ENCODE peak calls at places on chromosomes 13 and 19, in four cellular contexts. F is cardiac muscle cell; X is CD8-positive, alpha-beta T cell; T is heart right ventricle. S is an unnamed sample. For H3K4me1, the result is how much of the 10 kb centered on the place peaks cover.

GRCh38 chr13:33284016-33284415 is 1.5 kb downstream of the STARD13 start:
- DNase-seq in T (no peak), F (no peak), X (no peak), S (no peak)

GRCh38 chr19:18173572-18174294 is at the start of gene IFI30:
- DNase-seq in F (peak), X (no peak), T (peak), S (peak)

GRCh38 chr13:40401911-40402776 is 264.3 kb downstream of the FOXO1 start:
- DNase-seq in T (peak), F (no peak), X (peak), S (peak)

GRCh38 chr19:5621311-5621944 is 1.1 kb downstream of the SAFB2 start:
- DNase-seq in X (no peak), F (no peak), T (peak), S (no peak)

GRCh38 chr19:17996826-17997316 is 11.1 kb upstream of the ARRDC2 start:
- DNase-seq in F (peak), X (peak), T (peak), S (peak)

GRCh38 chr13:80823472-80823871 is 482.5 kb upstream of the SPRY2 start:
- DNase-seq in T (no peak), F (no peak), X (no peak), S (no peak)

GRCh38 chr19:5253403-5254110 is 87.1 kb downstream of the PTPRS start:
- DNase-seq in X (no peak), T (no peak), F (no peak), S (no peak)

GRCh38 chr13:28495586-28496564 is 947 bp upstream of the FLT1 start:
- DNase-seq in X (no peak), T (no peak), F (no peak), S (no peak)

GRCh38 chr19:1998712-1999708 is 16.5 kb downstream of the BTBD2 start:
- DNase-seq in X (no peak), T (no peak), F (no peak), S (no peak)

GRCh38 chr19:58544591-58545285 is 874 bp downstream of the TRIM28 start:
- DNase-seq in T (no peak), F (peak), X (peak), S (peak)

GRCh38 chr19:35715355-35715809 is 2.4 kb upstream of the KMT2B start:
- DNase-seq in F (no peak), T (no peak), X (no peak), S (no peak)

GRCh38 chr19:42985588-42985987 is 40.7 kb downstream of the PSG11 start:
- DNase-seq in F (no peak), T (no peak), X (no peak), S (no peak)

GRCh38 chr19:19653597-19654147 is 9.8 kb downstream of the ATP13A1 start:
- DNase-seq in X (no peak), F (no peak), T (no peak), S (no peak)

GRCh38 chr19:17784201-17785008 is 10.5 kb upstream of the B3GNT3 start:
- DNase-seq in T (peak), F (peak), X (peak), S (peak)

GRCh38 chr13:63190219-63190618 is 1774.6 kb upstream of the PCDH20 start:
- DNase-seq in X (no peak), T (no peak), F (no peak), S (no peak)

GRCh38 chr19:33403221-33403972 is 29.9 kb downstream of the CEBPG start:
- DNase-seq in F (no peak), T (no peak), X (no peak), S (peak)

GRCh38 chr19:46073268-46073922 is 32.6 kb upstream of the IGFL4 start:
- DNase-seq in X (no peak), T (no peak), F (no peak), S (no peak)

GRCh38 chr13:110965038-110965754 is 50.3 kb upstream of the ANKRD10 start:
- DNase-seq in F (no peak), X (no peak), T (no peak), S (no peak)

GRCh38 chr13:62125451-62125850 is 709.8 kb upstream of the PCDH20 start:
- DNase-seq in T (no peak), X (no peak), F (no peak), S (no peak)

GRCh38 chr19:51142119-51142518 is at the start of gene SIGLEC7:
- DNase-seq in T (peak), F (no peak), X (no peak), S (no peak)

GRCh38 chr13:19845758-19846157 is 17.7 kb downstream of the ZMYM5 start:
- DNase-seq in T (no peak), F (no peak), X (no peak), S (no peak)

GRCh38 chr19:28578786-28579505 is 634.0 kb downstream of the UQCRFS1 start:
- DNase-seq in F (no peak), X (no peak), T (no peak), S (no peak)

GRCh38 chr13:110396476-110396875 is 89.4 kb downstream of the COL4A2 start:
- DNase-seq in T (no peak), F (no peak), X (no peak), S (no peak)

GRCh38 chr19:23817519-23817918 is 58.8 kb upstream of the ZNF681 start:
- DNase-seq in X (no peak), F (peak), T (no peak), S (peak)

GRCh38 chr13:85693889-85694511 is 105.2 kb downstream of the SLITRK6 start:
- DNase-seq in T (no peak), X (no peak), F (no peak), S (peak)

GRCh38 chr13:60583911-60584753 is 187.1 kb downstream of the TDRD3 start:
- DNase-seq in X (no peak), F (no peak), T (no peak), S (peak)

GRCh38 chr19:3075605-3076431 is 13.5 kb upstream of the TLE5 start:
- DNase-seq in T (no peak), F (peak), X (peak), S (peak)
- H3K4me3 ChIP-seq in T (peak), F (no peak), X (no peak), S (peak)

GRCh38 chr19:662962-663681 is at the start of gene RNF126:
- DNase-seq in X (peak), F (peak), T (peak), S (peak)

GRCh38 chr19:661427-662196 is 1.4 kb downstream of the RNF126 start:
- DNase-seq in T (no peak), F (peak), X (peak), S (no peak)

GRCh38 chr19:658916-659839 is 3.8 kb downstream of the RNF126 start:
- DNase-seq in F (no peak), T (no peak), X (no peak), S (peak)

GRCh38 chr19:662207-662961 is 630 bp downstream of the RNF126 start:
- DNase-seq in X (peak), F (peak), T (no peak), S (peak)

GRCh38 chr19:660793-661426 is 2.1 kb downstream of the RNF126 start:
- DNase-seq in F (no peak), T (no peak), X (no peak), S (no peak)
- H3K4me1 ChIP-seq in F (under half), T (half or more), X (half or more), S (under half)

GRCh38 chr13:77810430-77810829 is 108.2 kb downstream of the EDNRB start:
- DNase-seq in T (no peak), X (no peak), F (peak), S (no peak)
- TF ChIP-seq CTCF in T (peak), X (peak), F (no peak), S (peak)

GRCh38 chr13:108213946-108214345 is 1.4 kb downstream of the LIG4 start:
- DNase-seq in X (no peak), F (no peak), T (no peak), S (no peak)
- H3K4me3 ChIP-seq in X (no peak), F (peak), T (peak), S (peak)

GRCh38 chr19:11165486-11166030 is 10.0 kb upstream of the SPC24 start:
- DNase-seq in T (no peak), X (no peak), F (no peak), S (no peak)

GRCh38 chr19:11164278-11164677 is 8.7 kb upstream of the SPC24 start:
- DNase-seq in T (no peak), X (no peak), F (peak), S (no peak)

GRCh38 chr19:11168568-11168967 is 13.0 kb upstream of the SPC24 start:
- DNase-seq in T (no peak), X (no peak), F (no peak), S (no peak)

GRCh38 chr19:11164879-11165406 is 9.4 kb upstream of the SPC24 start:
- DNase-seq in F (no peak), T (peak), X (no peak), S (no peak)

GRCh38 chr19:11166281-11167142 is 10.9 kb upstream of the SPC24 start:
- DNase-seq in F (no peak), T (no peak), X (no peak), S (no peak)
- H3K4me1 ChIP-seq in F (under half), T (under half), X (under half), S (under half)

DNA sequence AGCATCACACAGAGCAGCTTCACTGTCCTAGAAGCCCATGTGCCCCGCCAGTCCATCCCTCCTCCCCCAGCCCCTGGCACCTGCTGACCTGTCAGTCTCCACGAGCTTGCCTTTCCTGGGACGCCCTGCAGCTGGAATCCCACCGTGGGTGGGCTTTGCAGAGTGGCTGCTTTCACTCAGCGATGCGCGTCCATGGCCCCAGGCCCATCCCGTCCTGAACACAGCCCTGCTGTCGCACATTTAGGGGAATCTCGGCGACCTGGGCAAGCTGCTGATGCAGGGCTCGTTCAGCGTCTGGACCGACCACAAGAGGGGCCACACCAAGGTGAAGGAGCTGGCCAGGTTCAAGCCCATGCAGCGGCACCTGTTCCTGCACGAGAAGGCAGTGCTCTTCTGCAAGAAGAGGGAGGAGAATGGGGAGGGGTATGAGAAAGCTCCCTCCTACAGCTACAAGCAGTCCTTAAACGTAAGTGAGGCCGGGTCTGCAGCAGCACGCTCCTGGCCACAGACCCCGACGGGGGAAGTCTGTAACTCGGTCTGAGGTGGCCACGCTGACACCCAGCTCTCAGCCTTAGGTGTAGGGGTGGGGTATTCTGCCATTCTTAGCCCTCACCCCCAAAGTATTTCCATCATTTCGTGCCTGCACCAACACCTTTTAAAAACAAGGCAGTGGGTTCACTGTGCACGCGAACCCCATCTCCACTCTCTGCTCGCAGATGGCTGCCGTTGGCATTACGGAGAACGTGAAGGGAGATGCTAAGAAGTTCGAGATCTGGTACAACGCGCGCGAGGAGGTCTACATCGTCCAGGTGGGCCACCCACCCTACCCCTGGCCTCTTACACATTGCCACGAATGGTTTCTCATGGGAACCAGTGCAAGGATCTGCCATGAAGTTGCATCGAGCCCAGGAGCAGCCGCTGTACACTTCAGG is 18.3 kb upstream of the F7 start:
- DNase-seq in X (no peak), F (no peak), T (no peak), S (peak)
- TF ChIP-seq CTCF in X (no peak), F (no peak), T (no peak), S (no peak)

GRCh38 chr13:106650690-106651205 is 82.8 kb upstream of the ARGLU1 start:
- DNase-seq in T (no peak), X (no peak), F (no peak), S (no peak)

GRCh38 chr13:106651442-106651841 is 83.5 kb upstream of the ARGLU1 start:
- DNase-seq in X (no peak), F (no peak), T (no peak), S (no peak)

GRCh38 chr13:106649495-106649894 is 81.6 kb upstream of the ARGLU1 start:
- DNase-seq in X (no peak), T (no peak), F (no peak), S (no peak)
- H3K4me3 ChIP-seq in X (no peak), T (no peak), F (no peak), S (no peak)

GRCh38 chr13:45331123-45331619 is 9.8 kb downstream of the TPT1 start:
- DNase-seq in X (no peak), T (no peak), F (no peak), S (no peak)
- H3K4me1 ChIP-seq in X (half or more), T (under half), F (under half), S (under half)

S was measured in BE2C.